ENCODE peak calls at places on chromosome 22, in six cellular contexts. Q is kidney, T is SK-N-SH, A is heart right ventricle, K is right lobe of liver, F is gastrocnemius medialis. P is an unnamed sample.

GRCh38 chr22:39318507-39319283 is 728 bp downstream of the RPL3 start:
- DNase-seq in F (no peak), K (no peak), Q (no peak), T (no peak), A (no peak), P (no peak)

GRCh38 chr22:18976197-18976751 is 40.2 kb upstream of the PRODH start:
- DNase-seq in A (no peak), Q (peak), T (no peak), K (no peak), F (no peak), P (no peak)

GRCh38 chr22:39469681-39470461 is 13.1 kb downstream of the MGAT3 start:
- DNase-seq in A (no peak), T (peak), K (no peak), F (no peak), Q (no peak), P (no peak)

GRCh38 chr22:39956932-39957664 is 3.1 kb upstream of the TMA7B start:
- DNase-seq in F (no peak), A (no peak), Q (no peak), T (no peak), K (no peak), P (no peak)

GRCh38 chr22:45891021-45891421 is 85.9 kb downstream of the WNT7B start:
- DNase-seq in F (no peak), K (no peak), A (no peak), Q (peak), T (no peak), P (no peak)

GRCh38 chr22:46001046-46001425 is 24.1 kb upstream of the WNT7B start:
- DNase-seq in T (no peak), K (no peak), A (no peak), Q (peak), F (no peak), P (no peak)

GRCh38 chr22:19453718-19454117 is 6.2 kb upstream of the C22orf39 start:
- DNase-seq in Q (no peak), T (no peak), A (no peak), K (no peak), F (no peak), P (no peak)

GRCh38 chr22:34781676-34782075 is 284.3 kb upstream of the ISX start:
- DNase-seq in Q (no peak), T (no peak), A (no peak), F (no peak), K (no peak), P (no peak)

GRCh38 chr22:20536590-20537324 is 29.3 kb downstream of the MED15 start:
- DNase-seq in F (peak), Q (no peak), K (no peak), T (peak), A (peak), P (no peak)

GRCh38 chr22:45688606-45689080 is 17.0 kb downstream of the ATXN10 start:
- DNase-seq in F (peak), Q (no peak), A (no peak), T (peak), K (peak), P (no peak)

GRCh38 chr22:46049726-46050450 is 72.9 kb upstream of the WNT7B start:
- DNase-seq in Q (peak), K (peak), A (no peak), T (no peak), F (peak), P (no peak)

GRCh38 chr22:43501951-43502874 is 90.4 kb downstream of the MPPED1 start:
- DNase-seq in K (peak), F (no peak), Q (peak), A (no peak), T (no peak), P (no peak)

GRCh38 chr22:39170825-39171622 is 18.5 kb upstream of the CBX7 start:
- DNase-seq in F (peak), T (peak), K (peak), A (peak), Q (no peak), P (no peak)

GRCh38 chr22:48511211-48511610 is 1316.5 kb downstream of the BRD1 start:
- DNase-seq in Q (no peak), F (no peak), T (no peak), K (no peak), A (no peak), P (no peak)

GRCh38 chr22:36734171-36735058 is 30.9 kb upstream of the CACNG2 start:
- DNase-seq in F (peak), K (peak), T (no peak), A (no peak), Q (no peak), P (no peak)

GRCh38 chr22:43885319-43885671 is 6.5 kb downstream of the PNPLA5 start:
- DNase-seq in K (no peak), T (no peak), A (no peak), Q (no peak), F (no peak), P (no peak)

GRCh38 chr22:39306456-39307361 is 12.7 kb downstream of the RPL3 start:
- DNase-seq in T (peak), F (peak), K (no peak), Q (no peak), A (no peak), P (no peak)

GRCh38 chr22:42688241-42688913 is 32.3 kb downstream of the A4GALT start:
- DNase-seq in F (peak), T (peak), Q (peak), A (peak), K (peak), P (peak)

GRCh38 chr22:37427128-37427710 is at the start of gene ELFN2:
- DNase-seq in F (no peak), A (no peak), Q (peak), T (peak), K (no peak), P (no peak)

GRCh38 chr22:43420991-43421665 is 9.3 kb downstream of the MPPED1 start:
- DNase-seq in T (no peak), F (no peak), K (no peak), Q (peak), A (no peak), P (no peak)

GRCh38 chr22:36741968-36742367 is 34.0 kb downstream of the IFT27 start:
- DNase-seq in F (no peak), T (no peak), K (peak), Q (no peak), A (no peak), P (no peak)

GRCh38 chr22:19691721-19692341 is 22.5 kb upstream of the SEPTIN5 start:
- DNase-seq in T (no peak), F (no peak), Q (no peak), A (no peak), K (no peak), P (no peak)

GRCh38 chr22:40001800-40002577 is 7.2 kb downstream of the FAM83F start:
- DNase-seq in A (no peak), Q (peak), K (no peak), T (no peak), F (no peak), P (no peak)

GRCh38 chr22:42919199-42919598 is 62.1 kb upstream of the ARFGAP3 start:
- DNase-seq in F (peak), T (no peak), Q (no peak), K (no peak), A (no peak), P (no peak)

GRCh38 chr22:44441401-44442185 is 56.4 kb downstream of the RTL6 start:
- DNase-seq in K (peak), Q (peak), T (no peak), A (no peak), F (no peak), P (no peak)

GRCh38 chr22:24503137-24503850 is 8.2 kb downstream of the UPB1 start:
- DNase-seq in Q (peak), K (peak), A (peak), T (peak), F (no peak), P (no peak)

GRCh38 chr22:36727927-36728488 is 24.5 kb upstream of the CACNG2 start:
- DNase-seq in A (no peak), F (no peak), Q (no peak), T (no peak), K (peak), P (no peak)

GRCh38 chr22:44261861-44262595 is 50.7 kb downstream of the SHISAL1 start:
- DNase-seq in F (no peak), T (peak), K (peak), Q (no peak), A (peak), P (no peak)

GRCh38 chr22:47166446-47167016 is 404.1 kb downstream of the TBC1D22A start:
- DNase-seq in K (peak), F (peak), Q (peak), A (no peak), T (no peak), P (no peak)

GRCh38 chr22:26885441-26886261 is 228.3 kb downstream of the MIAT start:
- DNase-seq in F (no peak), Q (no peak), T (no peak), A (no peak), K (no peak), P (no peak)

GRCh38 chr22:26709617-26710390 is 52.4 kb downstream of the MIAT start:
- DNase-seq in F (no peak), A (no peak), Q (no peak), K (no peak), T (no peak), P (no peak)

GRCh38 chr22:21797444-21798221 is 62.0 kb upstream of the YPEL1 start:
- DNase-seq in K (no peak), F (no peak), Q (no peak), T (no peak), A (no peak), P (no peak)

GRCh38 chr22:27790396-27791216 is 10.9 kb downstream of the MN1 start:
- DNase-seq in K (no peak), Q (no peak), A (no peak), F (peak), T (no peak), P (no peak)

GRCh38 chr22:27776410-27776958 is 25.1 kb downstream of the MN1 start:
- DNase-seq in K (no peak), Q (no peak), A (no peak), T (peak), F (no peak), P (no peak)

GRCh38 chr22:44409211-44409648 is 88.8 kb downstream of the RTL6 start:
- DNase-seq in A (no peak), Q (peak), T (peak), K (no peak), F (no peak), P (no peak)

GRCh38 chr22:38298312-38299000 is 18.8 kb downstream of the CSNK1E start:
- DNase-seq in T (peak), Q (no peak), K (no peak), F (no peak), A (no peak), P (no peak)

GRCh38 chr22:41507330-41508063 is 36.8 kb downstream of the POLR3H start:
- DNase-seq in Q (no peak), A (no peak), T (no peak), F (no peak), K (no peak), P (no peak)
- TF ChIP-seq CTCF in Q (no peak), A (no peak), T (no peak), F (no peak), K (no peak), P (no peak)

GRCh38 chr22:50317674-50318073 is 9.1 kb downstream of the DENND6B start:
- DNase-seq in A (no peak), F (no peak), Q (peak), T (peak), K (no peak), P (no peak)

GRCh38 chr22:50316114-50317065 is 8.9 kb upstream of the PLXNB2 start:
- DNase-seq in F (no peak), K (no peak), Q (peak), T (peak), A (no peak), P (no peak)

GRCh38 chr22:50315289-50316113 is 8.1 kb upstream of the PLXNB2 start:
- DNase-seq in F (no peak), A (no peak), K (no peak), Q (peak), T (peak), P (no peak)

GRCh38 chr22:50318356-50318697 is 8.5 kb downstream of the DENND6B start:
- DNase-seq in F (no peak), A (no peak), Q (no peak), T (peak), K (no peak), P (no peak)

GRCh38 chr22:50317178-50317577 is 9.6 kb downstream of the DENND6B start:
- DNase-seq in K (no peak), T (peak), A (no peak), F (no peak), Q (peak), P (no peak)
- H3K27ac ChIP-seq in K (no peak), T (no peak), A (no peak), F (no peak), Q (no peak), P (no peak)

GRCh38 chr22:30985561-30986208 is 16.6 kb downstream of the TUG1 start:
- DNase-seq in T (no peak), Q (no peak), K (no peak), A (no peak), F (no peak), P (no peak)
- TF ChIP-seq CTCF in T (no peak), Q (no peak), K (no peak), A (no peak), F (no peak), P (no peak)

GRCh38 chr22:23091760-23092159 is 21.4 kb downstream of the GNAZ start:
- DNase-seq in K (no peak), A (no peak), Q (no peak), F (no peak), T (no peak), P (no peak)
- H3K27ac ChIP-seq in K (no peak), A (no peak), Q (no peak), F (no peak), T (no peak), P (no peak)

GRCh38 chr22:29073618-29074275 is 912 bp downstream of the KREMEN1 start:
- DNase-seq in F (no peak), A (peak), Q (peak), K (peak), T (no peak), P (no peak)
- TF ChIP-seq CTCF in F (no peak), A (no peak), Q (peak), K (no peak), T (no peak), P (no peak)